ENCODE peak calls at places on chromosomes 16 and 17, in five cellular contexts. One of them, this sample, is unnamed.

GRCh38 chr17:76268015-76268749 is 3.0 kb downstream of the UBALD2 start:
- DNase-seq in A549: no peak
- DNase-seq in stimulated activated CD4-positive, alpha-beta T cell treated with anti-CD3 and anti-CD28 coated beads, Interleukin-2, amount 100 ng/mL, for 48 hours: peak
- DNase-seq in heart right ventricle: peak
- DNase-seq in ascending aorta: peak
- DNase-seq in this sample: no peak

GRCh38 chr16:81575834-81576233 is 131.2 kb downstream of the CMIP start:
- DNase-seq in A549: no peak
- DNase-seq in ascending aorta: no peak
- DNase-seq in stimulated activated CD4-positive, alpha-beta T cell treated with anti-CD3 and anti-CD28 coated beads, Interleukin-2, amount 100 ng/mL, for 48 hours: no peak
- DNase-seq in heart right ventricle: no peak
- DNase-seq in this sample: no peak

GRCh38 chr16:21283521-21284289 is 5.6 kb upstream of the CRYM start:
- DNase-seq in heart right ventricle: peak
- DNase-seq in A549: peak
- DNase-seq in ascending aorta: no peak
- DNase-seq in stimulated activated CD4-positive, alpha-beta T cell treated with anti-CD3 and anti-CD28 coated beads, Interleukin-2, amount 100 ng/mL, for 48 hours: no peak
- DNase-seq in this sample: peak

GRCh38 chr16:67673712-67674580 is 7.3 kb downstream of the C16orf86 start:
- DNase-seq in stimulated activated CD4-positive, alpha-beta T cell treated with anti-CD3 and anti-CD28 coated beads, Interleukin-2, amount 100 ng/mL, for 48 hours: no peak
- DNase-seq in heart right ventricle: peak
- DNase-seq in A549: no peak
- DNase-seq in ascending aorta: peak
- DNase-seq in this sample: no peak

GRCh38 chr16:56864910-56865309 is at the start of gene SLC12A3:
- DNase-seq in heart right ventricle: no peak
- DNase-seq in A549: no peak
- DNase-seq in ascending aorta: no peak
- DNase-seq in stimulated activated CD4-positive, alpha-beta T cell treated with anti-CD3 and anti-CD28 coated beads, Interleukin-2, amount 100 ng/mL, for 48 hours: no peak
- DNase-seq in this sample: no peak

GRCh38 chr16:11025120-11025531 is 80.8 kb downstream of the CLEC16A start:
- DNase-seq in ascending aorta: no peak
- DNase-seq in heart right ventricle: no peak
- DNase-seq in A549: no peak
- DNase-seq in stimulated activated CD4-positive, alpha-beta T cell treated with anti-CD3 and anti-CD28 coated beads, Interleukin-2, amount 100 ng/mL, for 48 hours: peak
- DNase-seq in this sample: no peak

GRCh38 chr17:44397479-44398440 is 8.3 kb upstream of the ITGA2B start:
- DNase-seq in A549: no peak
- DNase-seq in ascending aorta: no peak
- DNase-seq in heart right ventricle: no peak
- DNase-seq in stimulated activated CD4-positive, alpha-beta T cell treated with anti-CD3 and anti-CD28 coated beads, Interleukin-2, amount 100 ng/mL, for 48 hours: no peak
- DNase-seq in this sample: no peak

GRCh38 chr16:84144301-84144858 is 597 bp downstream of the HSDL1 start:
- DNase-seq in heart right ventricle: peak
- DNase-seq in ascending aorta: no peak
- DNase-seq in stimulated activated CD4-positive, alpha-beta T cell treated with anti-CD3 and anti-CD28 coated beads, Interleukin-2, amount 100 ng/mL, for 48 hours: peak
- DNase-seq in A549: peak
- DNase-seq in this sample: peak

GRCh38 chr17:5286846-5287245 is 4.8 kb downstream of the RABEP1 start:
- DNase-seq in ascending aorta: no peak
- DNase-seq in stimulated activated CD4-positive, alpha-beta T cell treated with anti-CD3 and anti-CD28 coated beads, Interleukin-2, amount 100 ng/mL, for 48 hours: no peak
- DNase-seq in A549: no peak
- DNase-seq in heart right ventricle: no peak
- DNase-seq in this sample: no peak